ENCODE peak calls at places on chromosomes 2 and 18, in four cellular contexts. S is esophagus mucosa; W is left ventricle myocardium superior; B is activated CD4-positive, alpha-beta T cell treated with anti-CD3 and anti-CD28 coated beads for 36 hours. L is an unnamed sample.

GRCh38 chr18:7766817-7767216 is 199.7 kb downstream of the PTPRM start:
- ATAC-seq in S (no peak), W (peak; percentile 43), B (no peak), L (no peak)

GRCh38 chr2:86298411-86299390 is 38.7 kb downstream of the REEP1 start:
- ATAC-seq in S (peak; percentile 29), W (peak; percentile 70), B (no peak), L (no peak)

GRCh38 chr2:23624378-23624777 is 239.4 kb downstream of the KLHL29 start:
- ATAC-seq in S (no peak), W (no peak), B (no peak), L (no peak)

GRCh38 chr2:37318401-37318800 is 6.2 kb downstream of the PRKD3 start:
- ATAC-seq in S (no peak), W (peak; percentile 21), B (peak; percentile 37), L (peak; percentile 62)

GRCh38 chr18:2997429-2997828 is 15.5 kb downstream of the LPIN2 start:
- ATAC-seq in S (no peak), W (no peak), B (peak; percentile 62), L (peak; percentile 60)

GRCh38 chr18:62953663-62954062 is 238.3 kb downstream of the PHLPP1 start:
- ATAC-seq in S (no peak), W (peak; percentile 37), B (no peak), L (no peak)

GRCh38 chr2:111695441-111696007 is 188.5 kb downstream of the ANAPC1 start:
- ATAC-seq in S (no peak), W (no peak), B (no peak), L (no peak)

GRCh38 chr2:217820904-217821303 is 181.9 kb downstream of the TNS1 start:
- ATAC-seq in S (no peak), W (no peak), B (no peak), L (no peak)

GRCh38 chr2:54274781-54275242 is 18.8 kb upstream of the TSPYL6 start:
- ATAC-seq in S (no peak), W (peak; percentile 73), B (peak; percentile 85), L (no peak)

GRCh38 chr2:85246348-85246747 is 81.4 kb downstream of the TGOLN2 start:
- ATAC-seq in S (no peak), W (no peak), B (no peak), L (no peak)

GRCh38 chr2:216888907-216889622 is 29.2 kb upstream of the TNP1 start:
- ATAC-seq in S (peak; percentile 97), W (peak; percentile 88), B (no peak), L (no peak)

GRCh38 chr2:98806266-98806697 is 75.3 kb upstream of the MGAT4A start:
- ATAC-seq in S (no peak), W (peak; percentile 97), B (no peak), L (no peak)

GRCh38 chr2:63669596-63669995 is 80.8 kb downstream of the MDH1 start:
- ATAC-seq in S (no peak), W (no peak), B (no peak), L (no peak)

GRCh38 chr2:20440001-20440560 is 6.8 kb upstream of the RHOB start:
- ATAC-seq in S (no peak), W (no peak), B (no peak), L (no peak)

GRCh38 chr18:70377857-70378701 is 89.2 kb downstream of the SOCS6 start:
- ATAC-seq in S (no peak), W (no peak), B (no peak), L (no peak)

GRCh38 chr18:79912994-79913831 is 38.2 kb downstream of the SLC66A2 start:
- ATAC-seq in S (peak; percentile 17), W (no peak), B (no peak), L (no peak)

GRCh38 chr2:48080534-48081316 is 174.4 kb upstream of the FBXO11 start:
- ATAC-seq in S (no peak), W (peak; percentile 36), B (no peak), L (no peak)

GRCh38 chr18:75309564-75309963 is 99.0 kb downstream of the TSHZ1 start:
- ATAC-seq in S (no peak), W (no peak), B (no peak), L (no peak)

GRCh38 chr2:85504434-85505261 is 34.3 kb upstream of the MAT2A start:
- ATAC-seq in S (peak; percentile 91), W (peak; percentile 85), B (no peak), L (no peak)

GRCh38 chr2:196610796-196611195 is 28.7 kb upstream of the CCDC150 start:
- ATAC-seq in S (no peak), W (no peak), B (no peak), L (peak; percentile 48)

GRCh38 chr2:74130211-74130995 is 17.3 kb downstream of the BOLA3 start:
- ATAC-seq in S (peak; percentile 55), W (no peak), B (no peak), L (no peak)

GRCh38 chr2:49948744-49949143 is 794.4 kb upstream of the FSHR start:
- ATAC-seq in S (no peak), W (no peak), B (no peak), L (no peak)

GRCh38 chr2:156457523-156458228 is 21.5 kb downstream of the GPD2 start:
- ATAC-seq in S (no peak), W (peak; percentile 77), B (no peak), L (no peak)

GRCh38 chr2:240565267-240566202 is 2.7 kb upstream of the RNPEPL1 start:
- ATAC-seq in S (peak; percentile 62), W (peak; percentile 12), B (peak; percentile 48), L (peak; percentile 64)

GRCh38 chr18:49061906-49062831 is 111.4 kb upstream of the SMAD7 start:
- ATAC-seq in S (no peak), W (peak; percentile 13), B (no peak), L (no peak)

GRCh38 chr2:21059885-21060610 is 16.2 kb upstream of the APOB start:
- ATAC-seq in S (no peak), W (no peak), B (no peak), L (no peak)